ENCODE peak calls at places on chromosomes 6 and 20, in eight cellular contexts. One of them, this sample, is unnamed.
A peak's percentile ranks its signal among the peaks of the same experiment; 100 is the strongest.

GRCh38 chr20:42359617-42360016 is 741.4 kb upstream of the CHD6 start:
- DNase-seq in activated CD8-positive, alpha-beta T cell treated with anti-CD3 and anti-CD28 coated beads, Interleukin-2, amount 10 ng/mL, durations not matched to agents 7 days and 5 days: no peak
- DNase-seq in HFFc6: no peak
- DNase-seq in HepG2: no peak
- DNase-seq in fibroblast of pulmonary artery: no peak
- DNase-seq in stimulated activated CD4-positive, alpha-beta T cell treated with anti-CD3 and anti-CD28 coated beads, Interleukin-4, amount 100 ng/mL, for 24 hours: no peak
- DNase-seq in right lobe of liver: no peak
- DNase-seq in COR-L47: no peak
- DNase-seq in this sample: no peak

GRCh38 chr20:4065405-4065841 is 50.1 kb upstream of the RNF24 start:
- DNase-seq in fibroblast of pulmonary artery: peak; percentile 96
- DNase-seq in right lobe of liver: no peak
- DNase-seq in HepG2: no peak
- DNase-seq in COR-L47: no peak
- DNase-seq in stimulated activated CD4-positive, alpha-beta T cell treated with anti-CD3 and anti-CD28 coated beads, Interleukin-4, amount 100 ng/mL, for 24 hours: no peak
- DNase-seq in HFFc6: peak; percentile 72
- DNase-seq in activated CD8-positive, alpha-beta T cell treated with anti-CD3 and anti-CD28 coated beads, Interleukin-2, amount 10 ng/mL, durations not matched to agents 7 days and 5 days: no peak
- DNase-seq in this sample: peak; percentile 40

GRCh38 chr6:53651764-53652401 is 13.7 kb downstream of the KLHL31 start:
- DNase-seq in HepG2: peak; percentile 86
- DNase-seq in stimulated activated CD4-positive, alpha-beta T cell treated with anti-CD3 and anti-CD28 coated beads, Interleukin-4, amount 100 ng/mL, for 24 hours: peak; percentile 77
- DNase-seq in COR-L47: peak; percentile 93
- DNase-seq in fibroblast of pulmonary artery: peak; percentile 48
- DNase-seq in HFFc6: no peak
- DNase-seq in activated CD8-positive, alpha-beta T cell treated with anti-CD3 and anti-CD28 coated beads, Interleukin-2, amount 10 ng/mL, durations not matched to agents 7 days and 5 days: peak; percentile 82
- DNase-seq in right lobe of liver: peak; percentile 91
- DNase-seq in this sample: peak; percentile 52

GRCh38 chr6:148854992-148855391 is 108.2 kb downstream of the UST start:
- DNase-seq in HFFc6: no peak
- DNase-seq in fibroblast of pulmonary artery: no peak
- DNase-seq in stimulated activated CD4-positive, alpha-beta T cell treated with anti-CD3 and anti-CD28 coated beads, Interleukin-4, amount 100 ng/mL, for 24 hours: no peak
- DNase-seq in right lobe of liver: no peak
- DNase-seq in HepG2: no peak
- DNase-seq in activated CD8-positive, alpha-beta T cell treated with anti-CD3 and anti-CD28 coated beads, Interleukin-2, amount 10 ng/mL, durations not matched to agents 7 days and 5 days: no peak
- DNase-seq in COR-L47: no peak
- DNase-seq in this sample: no peak

GRCh38 chr6:24495516-24495847 is 713 bp downstream of the ALDH5A1 start:
- DNase-seq in fibroblast of pulmonary artery: peak; percentile 43
- DNase-seq in COR-L47: peak; percentile 18
- DNase-seq in stimulated activated CD4-positive, alpha-beta T cell treated with anti-CD3 and anti-CD28 coated beads, Interleukin-4, amount 100 ng/mL, for 24 hours: peak; percentile 48
- DNase-seq in right lobe of liver: peak; percentile 73
- DNase-seq in HepG2: peak; percentile 84
- DNase-seq in activated CD8-positive, alpha-beta T cell treated with anti-CD3 and anti-CD28 coated beads, Interleukin-2, amount 10 ng/mL, durations not matched to agents 7 days and 5 days: peak; percentile 51
- DNase-seq in HFFc6: no peak
- DNase-seq in this sample: peak; percentile 26

GRCh38 chr20:49427751-49428518 is 54.5 kb downstream of the KCNB1 start:
- DNase-seq in fibroblast of pulmonary artery: no peak
- DNase-seq in activated CD8-positive, alpha-beta T cell treated with anti-CD3 and anti-CD28 coated beads, Interleukin-2, amount 10 ng/mL, durations not matched to agents 7 days and 5 days: no peak
- DNase-seq in COR-L47: no peak
- DNase-seq in stimulated activated CD4-positive, alpha-beta T cell treated with anti-CD3 and anti-CD28 coated beads, Interleukin-4, amount 100 ng/mL, for 24 hours: no peak
- DNase-seq in right lobe of liver: no peak
- DNase-seq in HFFc6: no peak
- DNase-seq in HepG2: no peak
- DNase-seq in this sample: no peak

GRCh38 chr20:23368316-23369110 is 6.5 kb downstream of the GZF1 start:
- DNase-seq in fibroblast of pulmonary artery: peak; percentile 43
- DNase-seq in activated CD8-positive, alpha-beta T cell treated with anti-CD3 and anti-CD28 coated beads, Interleukin-2, amount 10 ng/mL, durations not matched to agents 7 days and 5 days: no peak
- DNase-seq in stimulated activated CD4-positive, alpha-beta T cell treated with anti-CD3 and anti-CD28 coated beads, Interleukin-4, amount 100 ng/mL, for 24 hours: no peak
- DNase-seq in HFFc6: no peak
- DNase-seq in HepG2: no peak
- DNase-seq in COR-L47: no peak
- DNase-seq in right lobe of liver: no peak
- DNase-seq in this sample: no peak

GRCh38 chr6:6685249-6685667 is 96.7 kb downstream of the LY86 start:
- DNase-seq in HFFc6: no peak
- DNase-seq in fibroblast of pulmonary artery: no peak
- DNase-seq in activated CD8-positive, alpha-beta T cell treated with anti-CD3 and anti-CD28 coated beads, Interleukin-2, amount 10 ng/mL, durations not matched to agents 7 days and 5 days: no peak
- DNase-seq in HepG2: peak; percentile 32
- DNase-seq in COR-L47: no peak
- DNase-seq in right lobe of liver: no peak
- DNase-seq in stimulated activated CD4-positive, alpha-beta T cell treated with anti-CD3 and anti-CD28 coated beads, Interleukin-4, amount 100 ng/mL, for 24 hours: no peak
- DNase-seq in this sample: no peak

GRCh38 chr20:63009044-63009961 is 2.5 kb upstream of the BHLHE23 start:
- DNase-seq in activated CD8-positive, alpha-beta T cell treated with anti-CD3 and anti-CD28 coated beads, Interleukin-2, amount 10 ng/mL, durations not matched to agents 7 days and 5 days: peak; percentile 87
- DNase-seq in COR-L47: peak; percentile 68
- DNase-seq in HepG2: peak; percentile 63
- DNase-seq in stimulated activated CD4-positive, alpha-beta T cell treated with anti-CD3 and anti-CD28 coated beads, Interleukin-4, amount 100 ng/mL, for 24 hours: peak; percentile 85
- DNase-seq in right lobe of liver: peak; percentile 72
- DNase-seq in fibroblast of pulmonary artery: peak; percentile 63
- DNase-seq in HFFc6: peak; percentile 39
- DNase-seq in this sample: peak; percentile 83

GRCh38 chr20:48728042-48728837 is 99.6 kb downstream of the PREX1 start:
- DNase-seq in fibroblast of pulmonary artery: no peak
- DNase-seq in COR-L47: no peak
- DNase-seq in HepG2: no peak
- DNase-seq in right lobe of liver: no peak
- DNase-seq in stimulated activated CD4-positive, alpha-beta T cell treated with anti-CD3 and anti-CD28 coated beads, Interleukin-4, amount 100 ng/mL, for 24 hours: no peak
- DNase-seq in HFFc6: no peak
- DNase-seq in activated CD8-positive, alpha-beta T cell treated with anti-CD3 and anti-CD28 coated beads, Interleukin-2, amount 10 ng/mL, durations not matched to agents 7 days and 5 days: no peak
- DNase-seq in this sample: no peak

GRCh38 chr20:51387125-51387865 is 155.2 kb downstream of the NFATC2 start:
- DNase-seq in COR-L47: no peak
- DNase-seq in activated CD8-positive, alpha-beta T cell treated with anti-CD3 and anti-CD28 coated beads, Interleukin-2, amount 10 ng/mL, durations not matched to agents 7 days and 5 days: no peak
- DNase-seq in right lobe of liver: no peak
- DNase-seq in HFFc6: no peak
- DNase-seq in stimulated activated CD4-positive, alpha-beta T cell treated with anti-CD3 and anti-CD28 coated beads, Interleukin-4, amount 100 ng/mL, for 24 hours: no peak
- DNase-seq in fibroblast of pulmonary artery: no peak
- DNase-seq in HepG2: no peak
- DNase-seq in this sample: no peak

GRCh38 chr20:2101057-2101934 is at the start of gene STK35:
- DNase-seq in HFFc6: no peak
- DNase-seq in COR-L47: peak; percentile 79
- DNase-seq in stimulated activated CD4-positive, alpha-beta T cell treated with anti-CD3 and anti-CD28 coated beads, Interleukin-4, amount 100 ng/mL, for 24 hours: peak; percentile 79
- DNase-seq in fibroblast of pulmonary artery: peak; percentile 59
- DNase-seq in activated CD8-positive, alpha-beta T cell treated with anti-CD3 and anti-CD28 coated beads, Interleukin-2, amount 10 ng/mL, durations not matched to agents 7 days and 5 days: peak; percentile 71
- DNase-seq in right lobe of liver: peak; percentile 92
- DNase-seq in HepG2: no peak
- DNase-seq in this sample: peak; percentile 28

GRCh38 chr6:66226099-66226498 is 519.1 kb upstream of the EYS start:
- DNase-seq in fibroblast of pulmonary artery: no peak
- DNase-seq in right lobe of liver: no peak
- DNase-seq in activated CD8-positive, alpha-beta T cell treated with anti-CD3 and anti-CD28 coated beads, Interleukin-2, amount 10 ng/mL, durations not matched to agents 7 days and 5 days: no peak
- DNase-seq in HepG2: no peak
- DNase-seq in HFFc6: no peak
- DNase-seq in COR-L47: peak; percentile 88
- DNase-seq in stimulated activated CD4-positive, alpha-beta T cell treated with anti-CD3 and anti-CD28 coated beads, Interleukin-4, amount 100 ng/mL, for 24 hours: no peak
- DNase-seq in this sample: no peak

GRCh38 chr20:674936-675452 is 608 bp downstream of the SCRT2 start:
- DNase-seq in fibroblast of pulmonary artery: no peak
- DNase-seq in HFFc6: no peak
- DNase-seq in HepG2: no peak
- DNase-seq in activated CD8-positive, alpha-beta T cell treated with anti-CD3 and anti-CD28 coated beads, Interleukin-2, amount 10 ng/mL, durations not matched to agents 7 days and 5 days: no peak
- DNase-seq in stimulated activated CD4-positive, alpha-beta T cell treated with anti-CD3 and anti-CD28 coated beads, Interleukin-4, amount 100 ng/mL, for 24 hours: no peak
- DNase-seq in COR-L47: no peak
- DNase-seq in right lobe of liver: no peak
- DNase-seq in this sample: no peak

GRCh38 chr6:136092897-136093296 is 157.2 kb downstream of the MTFR2 start:
- DNase-seq in COR-L47: no peak
- DNase-seq in HepG2: no peak
- DNase-seq in fibroblast of pulmonary artery: no peak
- DNase-seq in HFFc6: no peak
- DNase-seq in stimulated activated CD4-positive, alpha-beta T cell treated with anti-CD3 and anti-CD28 coated beads, Interleukin-4, amount 100 ng/mL, for 24 hours: no peak
- DNase-seq in activated CD8-positive, alpha-beta T cell treated with anti-CD3 and anti-CD28 coated beads, Interleukin-2, amount 10 ng/mL, durations not matched to agents 7 days and 5 days: no peak
- DNase-seq in right lobe of liver: no peak
- DNase-seq in this sample: no peak

GRCh38 chr6:117513174-117513573 is 30.7 kb downstream of the DCBLD1 start:
- DNase-seq in right lobe of liver: no peak
- DNase-seq in activated CD8-positive, alpha-beta T cell treated with anti-CD3 and anti-CD28 coated beads, Interleukin-2, amount 10 ng/mL, durations not matched to agents 7 days and 5 days: no peak
- DNase-seq in HepG2: no peak
- DNase-seq in HFFc6: no peak
- DNase-seq in COR-L47: no peak
- DNase-seq in stimulated activated CD4-positive, alpha-beta T cell treated with anti-CD3 and anti-CD28 coated beads, Interleukin-4, amount 100 ng/mL, for 24 hours: no peak
- DNase-seq in fibroblast of pulmonary artery: peak; percentile 47
- DNase-seq in this sample: no peak

This sample was measured in Jurkat, Clone E6-1.